ENCODE peak calls at places on chromosomes 16 and 17, in four cellular contexts. O is A549, S is K562, Q is HepG2. J is an unnamed sample.

GRCh38 chr16:72887537-72887936 is 160.4 kb downstream of the ZFHX3 start:
- DNase-seq in O (no peak), S (no peak), Q (no peak), J (no peak)

GRCh38 chr17:80855968-80856862 is 135.4 kb upstream of the CHMP6 start:
- DNase-seq in O (peak; percentile 93), S (peak; percentile 86), Q (peak; percentile 31), J (no peak)

GRCh38 chr17:11177340-11177739 is 63.7 kb upstream of the SHISA6 start:
- DNase-seq in O (no peak), S (no peak), Q (no peak), J (no peak)

GRCh38 chr17:11580677-11581076 is 17.6 kb upstream of the DNAH9 start:
- DNase-seq in O (no peak), S (no peak), Q (no peak), J (no peak)

GRCh38 chr17:74354123-74354522 is 7.5 kb downstream of the BTBD17 start:
- DNase-seq in O (peak; percentile 82), S (peak; percentile 83), Q (peak; percentile 67), J (no peak)

GRCh38 chr16:986411-986810 is 4.8 kb downstream of the SOX8 start:
- DNase-seq in O (no peak), S (no peak), Q (no peak), J (no peak)

GRCh38 chr17:19651461-19652238 is 3.1 kb downstream of the ALDH3A2 start:
- DNase-seq in O (no peak), S (no peak), Q (no peak), J (no peak)

GRCh38 chr17:48261297-48261880 is 153.8 kb downstream of the SNX11 start:
- DNase-seq in O (peak; percentile 92), S (peak; percentile 68), Q (peak; percentile 54), J (peak; percentile 70)

GRCh38 chr16:12225282-12225681 is 248.7 kb downstream of the SNX29 start:
- DNase-seq in O (no peak), S (no peak), Q (no peak), J (no peak)

GRCh38 chr17:82235056-82235774 is 6.4 kb downstream of the SLC16A3 start:
- DNase-seq in O (no peak), S (no peak), Q (no peak), J (no peak)

GRCh38 chr16:6828690-6829089 is 504.0 kb upstream of the RBFOX1 start:
- DNase-seq in O (no peak), S (no peak), Q (no peak), J (no peak)

GRCh38 chr16:8551388-8552332 is 38.7 kb downstream of the TMEM114 start:
- DNase-seq in O (no peak), S (no peak), Q (peak; percentile 72), J (no peak)

GRCh38 chr17:45584092-45585036 is 93.8 kb upstream of the PLEKHM1 start:
- DNase-seq in O (peak; percentile 80), S (peak; percentile 64), Q (peak; percentile 46), J (peak; percentile 88)

GRCh38 chr16:1194665-1195392 is 30.2 kb downstream of the TPSG1 start:
- DNase-seq in O (no peak), S (peak; percentile 66), Q (no peak), J (peak; percentile 83)

GRCh38 chr16:4935231-4935855 is 1.6 kb downstream of the PPL start:
- DNase-seq in O (no peak), S (no peak), Q (no peak), J (no peak)

GRCh38 chr16:27450836-27451341 is 48.9 kb downstream of the IL21R start:
- DNase-seq in O (no peak), S (no peak), Q (no peak), J (no peak)

GRCh38 chr17:59465949-59466307 is 99.5 kb upstream of the DHX40 start:
- DNase-seq in O (no peak), S (no peak), Q (no peak), J (no peak)

GRCh38 chr16:23499801-23500200 is 10.5 kb downstream of the GGA2 start:
- DNase-seq in O (no peak), S (no peak), Q (no peak), J (peak; percentile 58)

GRCh38 chr17:17741346-17742023 is 60.2 kb downstream of the RAI1 start:
- DNase-seq in O (no peak), S (no peak), Q (no peak), J (no peak)

GRCh38 chr17:39349246-39349645 is 52.2 kb downstream of the FBXL20 start:
- DNase-seq in O (no peak), S (no peak), Q (no peak), J (no peak)

GRCh38 chr17:59332890-59333377 is 1.5 kb downstream of the YPEL2 start:
- DNase-seq in O (no peak), S (no peak), Q (no peak), J (no peak)

GRCh38 chr17:72467841-72468653 is 347.2 kb downstream of the SOX9 start:
- DNase-seq in O (no peak), S (no peak), Q (no peak), J (no peak)
- TF ChIP-seq RNF2 in O (no peak), S (no peak), Q (no peak), J (no peak)

GRCh38 chr16:79770244-79771064 is 169.9 kb upstream of the MAF start:
- DNase-seq in O (peak; percentile 87), S (peak; percentile 97), Q (peak; percentile 63), J (peak; percentile 67)
- TF ChIP-seq USF2 in O (no peak), S (no peak), Q (no peak), J (no peak)

GRCh38 chr16:56874800-56875199 is 9.8 kb downstream of the SLC12A3 start:
- DNase-seq in O (no peak), S (no peak), Q (no peak), J (no peak)

GRCh38 chr16:56876048-56876447 is 11.0 kb downstream of the SLC12A3 start:
- DNase-seq in O (no peak), S (no peak), Q (no peak), J (no peak)

GRCh38 chr16:56870271-56870888 is 5.4 kb downstream of the SLC12A3 start:
- DNase-seq in O (no peak), S (no peak), Q (no peak), J (no peak)

GRCh38 chr16:56871172-56871593 is 6.2 kb downstream of the SLC12A3 start:
- DNase-seq in O (peak; percentile 28), S (no peak), Q (peak; percentile 31), J (no peak)

GRCh38 chr16:56872863-56873391 is 7.9 kb downstream of the SLC12A3 start:
- DNase-seq in O (no peak), S (no peak), Q (no peak), J (no peak)
- TF ChIP-seq RNF2 in O (no peak), S (no peak), Q (no peak), J (no peak)

GRCh38 chr17:4901648-4902344 is 1.1 kb downstream of the CHRNE start:
- DNase-seq in O (no peak), S (peak; percentile 34), Q (no peak), J (no peak)
- TF ChIP-seq USF2 in O (no peak), S (no peak), Q (no peak), J (no peak)

GRCh38 chr16:19094542-19095365 is 19.0 kb upstream of the ITPRIPL2 start:
- DNase-seq in O (peak; percentile 91), S (no peak), Q (peak; percentile 88), J (no peak)

GRCh38 chr16:19092653-19093410 is 20.9 kb upstream of the ITPRIPL2 start:
- DNase-seq in O (no peak), S (no peak), Q (no peak), J (no peak)

GRCh38 chr16:19098173-19098572 is 15.6 kb upstream of the ITPRIPL2 start:
- DNase-seq in O (no peak), S (no peak), Q (no peak), J (no peak)

GRCh38 chr16:19093631-19094541 is 19.9 kb upstream of the ITPRIPL2 start:
- DNase-seq in O (no peak), S (no peak), Q (peak; percentile 66), J (no peak)

DNA sequence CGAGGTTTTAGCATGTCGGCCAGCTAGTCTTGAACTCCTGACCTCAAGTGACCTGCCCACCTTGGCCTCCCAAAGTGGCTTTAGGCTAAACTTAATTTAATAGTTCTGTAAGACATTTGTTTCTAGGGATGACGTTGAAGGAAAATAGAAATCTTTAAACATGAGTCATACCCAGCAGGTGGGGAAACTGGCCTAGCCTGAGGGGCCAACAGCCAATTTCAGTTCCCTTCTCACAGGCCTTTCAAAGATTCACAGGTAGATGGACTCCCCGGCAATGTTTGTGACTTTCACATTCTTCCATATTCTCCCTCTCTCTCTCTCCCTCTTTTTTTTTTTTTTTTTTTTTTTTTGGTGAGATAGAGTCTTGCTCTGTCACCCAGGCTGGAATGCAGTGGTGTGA is 18.1 kb upstream of the ITPRIPL2 start:
- DNase-seq in O (peak; percentile 38), S (no peak), Q (no peak), J (no peak)
- TF ChIP-seq RNF2 in O (no peak), S (no peak), Q (no peak), J (no peak)

DNA sequence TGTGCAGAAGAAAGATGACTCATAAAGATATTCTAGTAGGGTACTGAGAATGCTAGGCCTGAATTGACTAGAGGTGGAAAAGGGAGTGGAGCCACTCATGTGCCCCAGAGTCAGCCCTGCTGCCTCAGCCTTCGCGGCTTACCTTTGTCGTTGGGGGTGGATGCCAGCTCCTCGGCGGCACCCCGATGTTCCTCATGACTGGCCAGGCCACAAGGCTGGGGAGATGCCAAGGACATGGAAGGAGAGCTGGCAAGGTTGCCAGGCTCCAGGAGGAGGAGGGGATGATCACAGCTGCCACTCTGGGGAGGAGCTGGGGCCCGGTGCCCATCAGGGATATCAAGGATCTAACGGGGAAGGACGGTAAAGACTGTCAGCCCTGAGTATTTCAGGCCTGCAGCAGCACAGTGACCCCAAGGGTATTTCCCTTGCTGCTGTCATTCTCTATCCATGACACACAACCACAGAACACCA is 9.6 kb upstream of the SLC35B1 start:
- DNase-seq in O (no peak), S (no peak), Q (no peak), J (no peak)
- TF ChIP-seq USF2 in O (no peak), S (no peak), Q (no peak), J (no peak)